ENCODE peak calls at places on chromosomes 5 and 9, in five cellular contexts. K is ELF-1, U is Peyer's patch, S is EL, B is substantia nigra. O is an unnamed sample.

GRCh38 chr5:6814816-6815215 is 101.6 kb downstream of the TENT4A start:
- DNase-seq in K (no peak), U (no peak), S (no peak), B (no peak), O (no peak)

GRCh38 chr5:131795128-131795719 is 1.6 kb downstream of the FNIP1 start:
- DNase-seq in K (no peak), U (no peak), S (peak), B (no peak), O (no peak)

GRCh38 chr5:143279698-143280097 is 123.8 kb downstream of the NR3C1 start:
- DNase-seq in K (peak), U (no peak), S (peak), B (no peak), O (no peak)

GRCh38 chr9:4420351-4420750 is 69.9 kb upstream of the SLC1A1 start:
- DNase-seq in K (no peak), U (no peak), S (no peak), B (no peak), O (no peak)

GRCh38 chr5:114055810-114056476 is 305.9 kb upstream of the KCNN2 start:
- DNase-seq in K (peak), U (no peak), S (peak), B (no peak), O (no peak)

GRCh38 chr5:37323607-37324006 is 47.3 kb downstream of the NUP155 start:
- DNase-seq in K (no peak), U (no peak), S (no peak), B (no peak), O (no peak)

GRCh38 chr9:38345851-38346755 is 46.4 kb upstream of the ALDH1B1 start:
- DNase-seq in K (no peak), U (no peak), S (no peak), B (no peak), O (no peak)

GRCh38 chr5:135223404-135223803 is 175.6 kb downstream of the MACROH2A1 start:
- DNase-seq in K (peak), U (peak), S (no peak), B (no peak), O (no peak)

GRCh38 chr9:129338701-129339445 is 160.8 kb upstream of the IER5L start:
- DNase-seq in K (no peak), U (no peak), S (peak), B (no peak), O (no peak)

GRCh38 chr5:51881901-51882300 is 498.7 kb downstream of the ISL1 start:
- DNase-seq in K (peak), U (no peak), S (no peak), B (no peak), O (no peak)

GRCh38 chr9:129703121-129703520 is 37.7 kb downstream of the PRRX2 start:
- DNase-seq in K (no peak), U (no peak), S (no peak), B (no peak), O (no peak)

GRCh38 chr9:5843450-5844249 is 10.7 kb upstream of the ERMP1 start:
- DNase-seq in K (peak), U (no peak), S (peak), B (no peak), O (peak)

GRCh38 chr5:9347541-9348295 is 198.2 kb downstream of the SEMA5A start:
- DNase-seq in K (no peak), U (no peak), S (no peak), B (no peak), O (no peak)

GRCh38 chr5:116543501-116543900 is 31.1 kb downstream of the SEMA6A start:
- DNase-seq in K (no peak), U (no peak), S (peak), B (no peak), O (no peak)

GRCh38 chr9:107455461-107456155 is 34.0 kb downstream of the KLF4 start:
- DNase-seq in K (no peak), U (no peak), S (no peak), B (no peak), O (no peak)

GRCh38 chr5:27124590-27124989 is 86.2 kb upstream of the CDH9 start:
- DNase-seq in K (no peak), U (no peak), S (peak), B (no peak), O (no peak)

GRCh38 chr5:82058710-82059109 is 86.9 kb downstream of the ATG10 start:
- DNase-seq in K (no peak), U (no peak), S (no peak), B (no peak), O (no peak)

GRCh38 chr5:23012842-23013241 is 159.7 kb upstream of the CDH12 start:
- DNase-seq in K (no peak), U (no peak), S (no peak), B (no peak), O (no peak)

GRCh38 chr9:134381671-134382505 is 55.6 kb downstream of the RXRA start:
- DNase-seq in K (no peak), U (peak), S (no peak), B (no peak), O (no peak)

GRCh38 chr5:160504906-160505305 is 83.3 kb downstream of the PTTG1 start:
- DNase-seq in K (no peak), U (no peak), S (no peak), B (no peak), O (no peak)

GRCh38 chr5:133368009-133368408 is 244.3 kb downstream of the FSTL4 start:
- DNase-seq in K (no peak), U (no peak), S (no peak), B (no peak), O (no peak)